ENCODE peak calls at places on chromosomes 11 and 22, in ten cellular contexts. F is nephron progenitor cell; L is NCI-H524; N is stimulated activated CD4-positive, alpha-beta T cell treated with anti-CD3 and anti-CD28 coated beads, Interleukin-4, amount 100 ng/mL, for 48 hours; S is HTR-8/SVneo; H is BJ; O is right atrium auricular region; E is T-helper 9 cell; Y is iris pigment epithelial cell; A is pancreas. W is an unnamed sample.

GRCh38 chr11:45204761-45205160 is 58.3 kb downstream of the PRDM11 start:
- DNase-seq in F (peak; percentile 23), L (no peak), N (no peak), S (no peak), H (no peak), O (no peak), E (no peak), Y (no peak), A (no peak), W (no peak)

GRCh38 chr22:48750826-48751440 is 1076.7 kb downstream of the BRD1 start:
- DNase-seq in F (no peak), L (no peak), N (no peak), S (no peak), H (no peak), O (peak; percentile 36), E (no peak), Y (no peak), A (no peak), W (no peak)

GRCh38 chr11:101945418-101945817 is 29.1 kb upstream of the ANGPTL5 start:
- DNase-seq in F (no peak), L (no peak), N (no peak), S (no peak), H (no peak), O (no peak), E (no peak), Y (no peak), A (no peak), W (no peak)

GRCh38 chr11:104222464-104222863 is 58.5 kb upstream of the PDGFD start:
- DNase-seq in F (no peak), L (no peak), N (no peak), S (no peak), H (no peak), O (no peak), E (no peak), Y (no peak), A (no peak), W (no peak)

GRCh38 chr11:57641011-57641410 is 8.7 kb downstream of the YPEL4 start:
- DNase-seq in F (no peak), L (no peak), N (no peak), S (no peak), H (no peak), O (no peak), E (no peak), Y (no peak), A (no peak), W (peak; percentile 32)

GRCh38 chr11:35173011-35173511 is 34.1 kb downstream of the CD44 start:
- DNase-seq in F (no peak), L (no peak), N (no peak), S (no peak), H (no peak), O (no peak), E (no peak), Y (peak; percentile 93), A (peak; percentile 29), W (no peak)

GRCh38 chr11:118373263-118373662 is 13.9 kb downstream of the UBE4A start:
- DNase-seq in F (no peak), L (no peak), N (no peak), S (no peak), H (no peak), O (no peak), E (no peak), Y (no peak), A (no peak), W (no peak)

GRCh38 chr11:19276859-19277808 is 36.4 kb upstream of the E2F8 start:
- DNase-seq in F (no peak), L (no peak), N (no peak), S (no peak), H (no peak), O (no peak), E (no peak), Y (peak; percentile 47), A (no peak), W (no peak)

GRCh38 chr11:100682247-100682969 is 4.7 kb upstream of the ARHGAP42 start:
- DNase-seq in F (no peak), L (no peak), N (no peak), S (peak; percentile 46), H (no peak), O (no peak), E (no peak), Y (no peak), A (no peak), W (no peak)

GRCh38 chr11:12893787-12894672 is 115.1 kb upstream of the RASSF10 start:
- DNase-seq in F (peak; percentile 78), L (peak; percentile 38), N (peak; percentile 59), S (peak; percentile 59), H (no peak), O (peak; percentile 77), E (peak; percentile 52), Y (peak; percentile 59), A (peak; percentile 68), W (peak; percentile 55)

GRCh38 chr11:94000641-94001040 is 20.5 kb upstream of the HEPHL1 start:
- DNase-seq in F (no peak), L (no peak), N (no peak), S (no peak), H (no peak), O (no peak), E (no peak), Y (no peak), A (no peak), W (no peak)

GRCh38 chr22:30304495-30305244 is 15.4 kb upstream of the CASTOR1 start:
- DNase-seq in F (no peak), L (no peak), N (no peak), S (no peak), H (no peak), O (no peak), E (no peak), Y (no peak), A (no peak), W (peak; percentile 61)

GRCh38 chr11:120017582-120017981 is 120.3 kb downstream of the TRIM29 start:
- DNase-seq in F (no peak), L (no peak), N (no peak), S (no peak), H (no peak), O (no peak), E (no peak), Y (no peak), A (no peak), W (no peak)